ENCODE peak calls at places on chromosomes 12 and 14, in ten cellular contexts. D is HL-60, R is HCT116, W is GM12878, B is breast epithelium, T is GM23338, J is HepG2, G is SK-N-MC, P is transverse colon, A is K562. V is an unnamed sample.

GRCh38 chr12:873954-874353 is 75.5 kb downstream of the RAD52 start:
- DNase-seq in D (no peak), R (no peak), W (no peak), B (no peak), T (no peak), J (peak), G (no peak), P (no peak), A (no peak), V (no peak)

GRCh38 chr12:4037747-4038312 is 164.6 kb upstream of the PARP11 start:
- DNase-seq in D (no peak), R (no peak), W (no peak), B (no peak), T (peak), J (peak), G (no peak), P (peak), A (peak), V (peak)

GRCh38 chr12:29726321-29726692 is 57.4 kb downstream of the TMTC1 start:
- DNase-seq in D (no peak), R (no peak), W (no peak), B (no peak), T (no peak), J (no peak), G (no peak), P (no peak), A (no peak), V (no peak)

GRCh38 chr12:42660968-42661937 is 71.7 kb upstream of the PRICKLE1 start:
- DNase-seq in D (peak), R (no peak), W (no peak), B (no peak), T (no peak), J (no peak), G (no peak), P (no peak), A (no peak), V (no peak)

GRCh38 chr12:66695130-66695529 is 16.3 kb upstream of the GRIP1 start:
- DNase-seq in D (no peak), R (no peak), W (no peak), B (no peak), T (no peak), J (no peak), G (no peak), P (no peak), A (no peak), V (peak)

GRCh38 chr12:122942609-122943008 is 23.7 kb downstream of the ABCB9 start:
- DNase-seq in D (no peak), R (no peak), W (no peak), B (no peak), T (no peak), J (peak), G (no peak), P (no peak), A (no peak), V (no peak)

GRCh38 chr14:37047996-37048395 is 124.4 kb downstream of the SLC25A21 start:
- DNase-seq in D (no peak), R (no peak), W (no peak), B (no peak), T (no peak), J (no peak), G (no peak), P (no peak), A (no peak), V (no peak)

GRCh38 chr14:61472025-61472672 is 150.8 kb downstream of the PRKCH start:
- DNase-seq in D (peak), R (no peak), W (no peak), B (no peak), T (no peak), J (peak), G (peak), P (no peak), A (no peak), V (no peak)

GRCh38 chr12:15996254-15996653 is 85.1 kb downstream of the DERA start:
- DNase-seq in D (no peak), R (no peak), W (no peak), B (no peak), T (peak), J (no peak), G (no peak), P (peak), A (no peak), V (no peak)

GRCh38 chr14:20564501-20564997 is 3.7 kb upstream of the RNASE9 start:
- DNase-seq in D (no peak), R (no peak), W (no peak), B (no peak), T (no peak), J (no peak), G (no peak), P (no peak), A (no peak), V (no peak)

GRCh38 chr12:47870175-47870781 is 34.5 kb downstream of the VDR start:
- DNase-seq in D (no peak), R (no peak), W (peak), B (no peak), T (peak), J (peak), G (no peak), P (peak), A (peak), V (peak)

GRCh38 chr12:107126688-107127481 is 33.5 kb upstream of the CRY1 start:
- DNase-seq in D (no peak), R (peak), W (no peak), B (no peak), T (peak), J (no peak), G (no peak), P (no peak), A (no peak), V (no peak)

GRCh38 chr14:65704412-65704811 is 291.9 kb downstream of the FUT8 start:
- DNase-seq in D (no peak), R (no peak), W (no peak), B (no peak), T (no peak), J (no peak), G (no peak), P (no peak), A (no peak), V (no peak)

GRCh38 chr12:121697093-121697698 is 15.4 kb upstream of the TMEM120B start:
- DNase-seq in D (no peak), R (peak), W (no peak), B (no peak), T (peak), J (peak), G (no peak), P (no peak), A (peak), V (no peak)

GRCh38 chr12:130764073-130764472 is 48.0 kb upstream of the RIMBP2 start:
- DNase-seq in D (no peak), R (peak), W (peak), B (no peak), T (no peak), J (no peak), G (peak), P (no peak), A (no peak), V (no peak)

GRCh38 chr12:58068706-58069105 is 127.3 kb downstream of the ATP23 start:
- DNase-seq in D (no peak), R (no peak), W (no peak), B (no peak), T (no peak), J (no peak), G (no peak), P (no peak), A (no peak), V (no peak)

GRCh38 chr12:92075425-92075891 is 70.2 kb downstream of the BTG1 start:
- DNase-seq in D (no peak), R (no peak), W (no peak), B (no peak), T (no peak), J (no peak), G (no peak), P (no peak), A (no peak), V (no peak)

GRCh38 chr14:50038398-50039119 is 77.8 kb downstream of the VCPKMT start:
- DNase-seq in D (peak), R (no peak), W (peak), B (no peak), T (peak), J (peak), G (no peak), P (no peak), A (no peak), V (no peak)

GRCh38 chr12:50175716-50176026 is 8.5 kb upstream of the CERS5 start:
- DNase-seq in D (no peak), R (no peak), W (no peak), B (no peak), T (no peak), J (no peak), G (no peak), P (no peak), A (no peak), V (no peak)

GRCh38 chr12:104722541-104723534 is 235.3 kb downstream of the SLC41A2 start:
- DNase-seq in D (no peak), R (no peak), W (no peak), B (no peak), T (peak), J (no peak), G (no peak), P (no peak), A (no peak), V (no peak)

GRCh38 chr12:60148109-60148508 is 552.3 kb downstream of the SLC16A7 start:
- DNase-seq in D (no peak), R (no peak), W (no peak), B (no peak), T (no peak), J (no peak), G (no peak), P (no peak), A (no peak), V (no peak)

GRCh38 chr14:41915732-41916131 is 309.1 kb downstream of the LRFN5 start:
- DNase-seq in D (no peak), R (no peak), W (no peak), B (no peak), T (no peak), J (no peak), G (no peak), P (no peak), A (no peak), V (no peak)

GRCh38 chr14:99602788-99603415 is 1.1 kb downstream of the CCDC85C start:
- DNase-seq in D (no peak), R (no peak), W (no peak), B (no peak), T (peak), J (no peak), G (no peak), P (no peak), A (no peak), V (no peak)

GRCh38 chr12:38850463-38850862 is 54.9 kb downstream of the CPNE8 start:
- DNase-seq in D (no peak), R (no peak), W (no peak), B (no peak), T (no peak), J (no peak), G (no peak), P (no peak), A (no peak), V (no peak)

GRCh38 chr14:102622262-102622885 is 29.9 kb downstream of the RCOR1 start:
- DNase-seq in D (peak), R (no peak), W (no peak), B (no peak), T (peak), J (no peak), G (no peak), P (peak), A (no peak), V (no peak)
- TF ChIP-seq POLR2AphosphoS5 in D (no peak), R (no peak), W (no peak), B (no peak), T (no peak), J (no peak), G (no peak), P (no peak), A (no peak), V (no peak)

GRCh38 chr12:54019924-54020586 is 8.2 kb upstream of the HOXC6 start:
- DNase-seq in D (no peak), R (no peak), W (no peak), B (no peak), T (no peak), J (no peak), G (no peak), P (no peak), A (no peak), V (no peak)
- H3K4me3 ChIP-seq in D (no peak), R (no peak), W (no peak), B (peak), T (peak), J (peak), G (peak), P (no peak), A (no peak), V (no peak)

GRCh38 chr12:53506881-53507719 is at the start of gene NPFF:
- DNase-seq in D (no peak), R (no peak), W (no peak), B (no peak), T (no peak), J (no peak), G (no peak), P (no peak), A (no peak), V (no peak)
- TF ChIP-seq POLR2AphosphoS5 in D (peak), R (no peak), W (no peak), B (no peak), T (no peak), J (no peak), G (no peak), P (no peak), A (no peak), V (no peak)

GRCh38 chr12:77469614-77470333 is 360.9 kb upstream of the NAV3 start:
- DNase-seq in D (no peak), R (no peak), W (no peak), B (no peak), T (no peak), J (no peak), G (no peak), P (no peak), A (no peak), V (no peak)
- H3K4me3 ChIP-seq in D (no peak), R (no peak), W (no peak), B (no peak), T (no peak), J (no peak), G (no peak), P (no peak), A (no peak), V (no peak)

GRCh38 chr12:6970096-6970527 is 352 bp downstream of the PHB2 start:
- DNase-seq in D (no peak), R (no peak), W (no peak), B (no peak), T (peak), J (peak), G (no peak), P (no peak), A (no peak), V (no peak)
- TF ChIP-seq POLR2AphosphoS5 in D (no peak), R (no peak), W (no peak), B (no peak), T (no peak), J (no peak), G (no peak), P (no peak), A (no peak), V (no peak)

DNA sequence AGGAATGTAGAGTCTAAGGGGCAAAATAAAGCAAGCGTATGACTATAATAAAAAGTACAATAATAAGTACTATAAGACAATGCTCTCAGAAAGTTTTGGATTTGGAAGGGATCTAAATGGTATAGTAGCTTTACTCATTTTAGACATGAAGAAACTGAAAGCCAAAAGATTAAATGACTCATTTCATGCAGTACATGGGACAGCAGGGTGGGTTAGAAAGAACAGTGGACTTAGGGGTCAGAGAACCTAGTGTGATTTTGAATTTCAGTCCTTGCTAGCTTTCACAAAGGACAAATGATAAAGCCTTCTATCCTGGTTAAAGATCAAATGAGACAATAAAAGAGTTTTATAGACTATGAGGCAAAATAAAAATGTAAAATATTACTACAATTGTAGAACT is 6.8 kb upstream of the LEMD3 start:
- DNase-seq in D (no peak), R (no peak), W (no peak), B (no peak), T (no peak), J (no peak), G (no peak), P (no peak), A (no peak), V (no peak)
- H3K4me3 ChIP-seq in D (no peak), R (no peak), W (no peak), B (no peak), T (no peak), J (no peak), G (no peak), P (no peak), A (no peak), V (no peak)

GRCh38 chr14:73235531-73236155 is 1.7 kb upstream of the PAPLN start:
- DNase-seq in D (no peak), R (no peak), W (no peak), B (no peak), T (peak), J (no peak), G (no peak), P (no peak), A (no peak), V (no peak)
- TF ChIP-seq POLR2AphosphoS5 in D (no peak), R (no peak), W (no peak), B (no peak), T (no peak), J (no peak), G (no peak), P (no peak), A (no peak), V (no peak)

GRCh38 chr12:56589783-56590182 is 40.3 kb downstream of the BAZ2A start:
- DNase-seq in D (no peak), R (no peak), W (no peak), B (no peak), T (no peak), J (no peak), G (no peak), P (no peak), A (no peak), V (no peak)

GRCh38 chr12:56591111-56591510 is 39.0 kb downstream of the BAZ2A start:
- DNase-seq in D (no peak), R (no peak), W (no peak), B (no peak), T (peak), J (no peak), G (no peak), P (no peak), A (no peak), V (no peak)

GRCh38 chr12:56593909-56594621 is 36.1 kb downstream of the BAZ2A start:
- DNase-seq in D (no peak), R (peak), W (no peak), B (no peak), T (peak), J (peak), G (peak), P (peak), A (peak), V (peak)

GRCh38 chr12:56590237-56590830 is 39.8 kb downstream of the BAZ2A start:
- DNase-seq in D (no peak), R (no peak), W (no peak), B (no peak), T (peak), J (peak), G (no peak), P (no peak), A (peak), V (no peak)

GRCh38 chr12:56591961-56592360 is 38.2 kb downstream of the BAZ2A start:
- DNase-seq in D (no peak), R (no peak), W (no peak), B (no peak), T (no peak), J (no peak), G (no peak), P (no peak), A (no peak), V (no peak)
- H3K4me3 ChIP-seq in D (no peak), R (no peak), W (no peak), B (no peak), T (no peak), J (no peak), G (no peak), P (no peak), A (no peak), V (no peak)

GRCh38 chr12:109115758-109116610 is at the start of gene ACACB:
- DNase-seq in D (no peak), R (no peak), W (no peak), B (no peak), T (peak), J (peak), G (no peak), P (peak), A (no peak), V (peak)
- TF ChIP-seq POLR2AphosphoS5 in D (peak), R (no peak), W (no peak), B (peak), T (no peak), J (peak), G (no peak), P (peak), A (no peak), V (peak)